ENCODE peak calls at places on chromosomes 12 and 14, in seven cellular contexts. H is hypothalamus, N is HuH-7, X is NCI-H1105 treated with DMSO at 0.1 percent for 48 hours, Y is adrenal gland, K is mucosa of gallbladder, J is HT1080. D is an unnamed sample.

GRCh38 chr12:11595080-11595479 is 54.4 kb upstream of the ETV6 start:
- DNase-seq in X (no peak), Y (no peak), K (no peak), J (no peak), N (no peak), H (no peak), D (no peak)

GRCh38 chr14:103552011-103552797 is 10.3 kb downstream of the BAG5 start:
- DNase-seq in H (no peak), J (no peak), X (no peak), Y (peak), K (no peak), N (no peak), D (peak)

GRCh38 chr12:49937639-49938300 is 12.8 kb upstream of the AQP2 start:
- DNase-seq in N (no peak), J (no peak), K (no peak), H (no peak), X (no peak), Y (no peak), D (no peak)

GRCh38 chr12:65566776-65567175 is 257.5 kb upstream of the HMGA2 start:
- DNase-seq in Y (no peak), X (no peak), K (no peak), J (no peak), N (no peak), H (no peak), D (no peak)

GRCh38 chr12:111410229-111411186 is 4.8 kb downstream of the SH2B3 start:
- DNase-seq in Y (no peak), X (no peak), K (no peak), N (no peak), H (no peak), J (peak), D (no peak)

GRCh38 chr14:100533647-100534485 is 53.4 kb downstream of the BEGAIN start:
- DNase-seq in K (peak), Y (peak), H (no peak), X (no peak), J (no peak), N (peak), D (no peak)

GRCh38 chr12:106982229-106982628 is 4.7 kb downstream of the MTERF2 start:
- DNase-seq in H (no peak), Y (no peak), J (no peak), K (no peak), N (no peak), X (no peak), D (no peak)

GRCh38 chr14:89444044-89444443 is 27.0 kb upstream of the FOXN3 start:
- DNase-seq in X (no peak), N (no peak), J (no peak), K (no peak), Y (no peak), H (no peak), D (no peak)

GRCh38 chr12:21054334-21054733 is 76.7 kb upstream of the SLCO1B1 start:
- DNase-seq in X (no peak), H (no peak), K (no peak), Y (no peak), J (peak), N (no peak), D (no peak)

GRCh38 chr12:46915082-46915481 is 89.3 kb upstream of the SLC38A4 start:
- DNase-seq in H (no peak), J (peak), Y (peak), N (no peak), X (no peak), K (no peak), D (no peak)

GRCh38 chr12:14167005-14167628 is 185.7 kb upstream of the GRIN2B start:
- DNase-seq in Y (peak), K (peak), J (peak), X (peak), H (peak), N (peak), D (peak)

GRCh38 chr14:68104518-68104917 is 284.9 kb downstream of the RAD51B start:
- DNase-seq in N (no peak), J (peak), X (no peak), H (no peak), K (no peak), Y (no peak), D (no peak)

GRCh38 chr14:63662776-63663175 is 21.1 kb upstream of the WDR89 start:
- DNase-seq in K (no peak), H (no peak), X (no peak), J (no peak), N (no peak), Y (no peak), D (peak)

GRCh38 chr14:71319646-71320045 is 412.4 kb downstream of the PCNX1 start:
- DNase-seq in Y (no peak), N (no peak), H (no peak), X (peak), J (no peak), K (no peak), D (peak)

GRCh38 chr12:124993568-124994434 is at the start of gene BRI3BP:
- DNase-seq in Y (no peak), J (no peak), H (peak), X (peak), N (peak), K (peak), D (peak)

GRCh38 chr12:1869145-1869544 is 48.8 kb downstream of the LRTM2 start:
- DNase-seq in X (no peak), K (no peak), N (no peak), J (no peak), Y (no peak), H (no peak), D (no peak)

GRCh38 chr14:106210650-106211049 is 684.3 kb downstream of the TMEM121 start:
- DNase-seq in N (no peak), K (no peak), H (no peak), Y (peak), X (no peak), J (no peak), D (no peak)

GRCh38 chr14:49989980-49990379 is 97.1 kb downstream of the ARF6 start:
- DNase-seq in N (no peak), X (no peak), K (no peak), J (no peak), H (no peak), Y (no peak), D (no peak)

D was measured in thyroid gland.